ENCODE peak calls at places on chromosomes 6 and 20, in four cellular contexts. L is breast epithelium; M is body of pancreas; G is CD4-positive, alpha-beta memory T cell. Z is an unnamed sample.

GRCh38 chr6:113596907-113597583 is 260.1 kb upstream of the MARCKS start:
- DNase-seq in G (no peak), M (peak; percentile 34), L (no peak), Z (no peak)

GRCh38 chr6:15061176-15061575 is 184.7 kb upstream of the JARID2 start:
- DNase-seq in G (no peak), L (no peak), M (no peak), Z (no peak)

GRCh38 chr20:43189614-43190331 is at the start of gene PTPRT:
- DNase-seq in L (no peak), M (no peak), G (no peak), Z (no peak)

GRCh38 chr6:36312854-36313627 is 23.6 kb downstream of the BNIP5 start:
- DNase-seq in L (no peak), M (no peak), G (no peak), Z (no peak)

GRCh38 chr6:127690092-127690491 is 113.1 kb downstream of the C6orf58 start:
- DNase-seq in G (no peak), L (no peak), M (no peak), Z (peak; percentile 29)

GRCh38 chr6:90097357-90097756 is 199.3 kb downstream of the BACH2 start:
- DNase-seq in G (no peak), L (no peak), M (no peak), Z (peak; percentile 5)

GRCh38 chr20:63402178-63402859 is 41.2 kb upstream of the CHRNA4 start:
- DNase-seq in G (no peak), M (no peak), L (no peak), Z (no peak)

GRCh38 chr6:113560376-113560775 is 296.8 kb upstream of the MARCKS start:
- DNase-seq in L (no peak), G (no peak), M (no peak), Z (no peak)

GRCh38 chr6:91626935-91627334 is 1040.1 kb upstream of the MAP3K7 start:
- DNase-seq in G (no peak), M (no peak), L (no peak), Z (no peak)

GRCh38 chr6:7542065-7542877 is 800 bp downstream of the DSP start:
- DNase-seq in M (peak; percentile 55), G (peak; percentile 10), L (no peak), Z (no peak)

GRCh38 chr20:33526769-33527168 is 36.9 kb downstream of the CBFA2T2 start:
- DNase-seq in G (no peak), L (no peak), M (no peak), Z (no peak)

GRCh38 chr6:120681204-120681603 is 653.1 kb downstream of the TBC1D32 start:
- DNase-seq in G (no peak), M (no peak), L (no peak), Z (no peak)

GRCh38 chr6:30876039-30876730 is 8.1 kb upstream of the DDR1 start:
- DNase-seq in L (peak; percentile 88), M (peak; percentile 29), G (no peak), Z (no peak)

GRCh38 chr6:163945813-163946212 is 531.3 kb downstream of the QKI start:
- DNase-seq in M (no peak), L (peak; percentile 30), G (no peak), Z (no peak)

GRCh38 chr6:140441256-140441655 is 1066.8 kb upstream of the CITED2 start:
- DNase-seq in M (peak; percentile 44), L (peak; percentile 30), G (no peak), Z (peak; percentile 93)

GRCh38 chr20:6877633-6878032 is 110.1 kb downstream of the BMP2 start:
- DNase-seq in M (no peak), G (no peak), L (no peak), Z (no peak)

GRCh38 chr6:52808660-52809059 is 5.0 kb upstream of the GSTA1 start:
- DNase-seq in L (no peak), G (no peak), M (no peak), Z (no peak)

GRCh38 chr6:33271098-33271607 is 523 bp downstream of the VPS52 start:
- DNase-seq in L (no peak), M (no peak), G (no peak), Z (no peak)

GRCh38 chr20:37801921-37802320 is 101.0 kb upstream of the VSTM2L start:
- DNase-seq in M (no peak), L (no peak), G (no peak), Z (no peak)

GRCh38 chr6:72651191-72651590 is 29.3 kb downstream of the KCNQ5 start:
- DNase-seq in L (no peak), M (no peak), G (no peak), Z (no peak)

GRCh38 chr6:111952821-111953535 is 79.7 kb upstream of the FYN start:
- DNase-seq in M (no peak), L (no peak), G (no peak), Z (no peak)

GRCh38 chr20:44123874-44124535 is 63.0 kb downstream of the JPH2 start:
- DNase-seq in L (no peak), M (no peak), G (no peak), Z (no peak)

GRCh38 chr6:133697666-133698065 is 191.2 kb upstream of the TCF21 start:
- DNase-seq in L (no peak), M (no peak), G (no peak), Z (peak; percentile 32)

DNA sequence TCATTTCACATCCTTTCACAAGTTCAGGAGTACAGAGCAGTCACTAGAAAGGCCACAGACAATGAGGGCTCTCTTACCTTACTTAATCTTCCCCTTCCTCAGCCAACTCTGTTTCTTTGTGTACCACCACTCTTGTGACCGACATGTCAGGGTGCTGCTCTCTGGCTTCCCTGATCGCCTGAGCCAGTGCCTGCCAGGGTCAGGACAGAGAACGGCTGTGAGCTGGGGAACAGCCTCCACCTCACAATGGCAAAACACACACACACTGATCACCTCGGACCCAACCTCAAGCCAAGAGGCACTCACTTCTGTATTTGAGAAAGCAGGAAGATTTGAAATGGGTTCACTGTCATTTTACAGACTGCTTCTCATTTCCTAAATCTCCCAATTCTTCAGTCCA is 30.8 kb downstream of the SMLR1 start:
- DNase-seq in M (no peak), L (no peak), G (no peak), Z (no peak)
- H3K27ac ChIP-seq in M (no peak overlapping the region), L (no peak overlapping the region), G (no peak overlapping the region), Z (no peak overlapping the region)

DNA sequence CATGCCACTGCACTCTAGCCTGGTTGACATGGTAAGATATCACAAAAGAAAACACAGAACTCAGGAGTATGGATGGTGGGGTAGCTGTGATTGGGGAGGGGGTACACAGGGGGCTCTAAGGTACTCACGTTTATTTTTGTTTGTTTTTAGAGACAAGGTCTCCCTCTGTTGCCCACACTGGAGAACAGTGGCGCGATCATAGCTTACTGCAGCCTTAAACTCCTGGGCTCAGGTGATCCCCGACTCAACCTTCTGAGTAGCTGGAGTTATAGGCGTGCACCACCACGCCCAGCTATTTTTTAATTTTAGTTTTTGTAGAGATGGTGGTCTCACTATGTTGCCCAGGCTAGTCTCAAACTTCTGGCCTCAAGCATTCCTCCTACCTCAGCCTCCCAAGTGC is 29.3 kb downstream of the BCL2L1 start:
- DNase-seq in G (no peak), M (no peak), L (no peak), Z (no peak)
- H3K4me1 ChIP-seq in G (peaks cover 64% of the 10 kb centered on the region), M (peaks cover 59% of the 10 kb centered on the region), L (peaks cover 6% of the 10 kb centered on the region), Z (peaks cover 47% of the 10 kb centered on the region)

GRCh38 chr6:167588920-167589614 is 237.6 kb upstream of the AFDN start:
- DNase-seq in G (no peak), L (peak; percentile 13), M (no peak), Z (no peak)
- H3K27ac ChIP-seq in G (no peak overlapping the region), L (no peak overlapping the region), M (no peak overlapping the region), Z (peak overlapping the region; percentile 48)

DNA sequence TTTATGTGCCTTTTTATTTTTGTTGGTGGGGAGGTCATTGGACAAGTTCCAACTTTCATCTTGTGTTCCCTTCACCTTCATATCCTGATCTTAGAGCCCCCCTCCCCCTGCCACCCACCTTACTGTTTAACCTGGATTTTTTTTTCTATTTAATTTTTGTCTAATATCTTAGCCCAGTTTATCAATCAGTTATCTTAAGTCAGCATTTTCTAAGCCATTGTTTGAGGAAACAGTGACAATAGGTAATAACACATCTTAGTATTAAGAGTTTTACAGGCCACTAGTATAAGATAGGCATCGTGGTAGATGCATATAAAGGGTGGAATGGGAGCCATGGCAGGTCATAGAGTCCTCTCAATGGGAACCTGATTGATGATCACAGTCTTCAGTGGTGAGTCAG is 2.4 kb downstream of the ABT1 start:
- DNase-seq in L (no peak), G (no peak), M (no peak), Z (no peak)
- H3K4me1 ChIP-seq in L (peaks cover 8% of the 10 kb centered on the region), G (peaks cover 24% of the 10 kb centered on the region), M (peaks cover 21% of the 10 kb centered on the region), Z (peaks cover 7% of the 10 kb centered on the region)

GRCh38 chr6:108726726-108727339 is 121.4 kb upstream of the ARMC2 start:
- DNase-seq in M (no peak), G (no peak), L (no peak), Z (no peak)
- H3K27ac ChIP-seq in M (no peak overlapping the region), G (no peak overlapping the region), L (no peak overlapping the region), Z (no peak overlapping the region)

Z was measured in A673.